ENCODE peak calls at places on chromosomes 4 and X, in four cellular contexts. M, R, D and U are unnamed samples.

GRCh38 chr4:10336471-10336870 is 120.8 kb downstream of the ZNF518B start:
- DNase-seq in M (no peak), R (no peak), D (no peak), U (no peak)

GRCh38 chrX:153507484-153508178 is 9.8 kb upstream of the ATP2B3 start:
- DNase-seq in R (no peak), D (peak), M (peak), U (peak)

GRCh38 chrX:50180073-50180940 is 20.5 kb downstream of the AKAP4 start:
- DNase-seq in M (no peak), R (no peak), D (peak), U (no peak)

GRCh38 chr4:5003918-5004317 is 15.3 kb downstream of the CYTL1 start:
- DNase-seq in M (no peak), D (no peak), R (no peak), U (no peak)

GRCh38 chr4:31114821-31115220 is 394.7 kb downstream of the PCDH7 start:
- DNase-seq in R (no peak), D (no peak), M (no peak), U (no peak)

GRCh38 chr4:77220841-77221613 is 64.0 kb downstream of the CCNG2 start:
- DNase-seq in R (no peak), M (no peak), D (no peak), U (no peak)

GRCh38 chrX:47215291-47215900 is 3.1 kb upstream of the CDK16 start:
- DNase-seq in D (no peak), M (no peak), R (no peak), U (no peak)

GRCh38 chr4:26140150-26140898 is 180.5 kb upstream of the RBPJ start:
- DNase-seq in D (peak), R (no peak), M (peak), U (peak)

GRCh38 chr4:157810137-157810774 is 362.6 kb downstream of the GASK1B start:
- DNase-seq in M (no peak), D (no peak), R (no peak), U (no peak)

GRCh38 chr4:22962186-22962786 is 269.5 kb downstream of the GBA3 start:
- DNase-seq in D (peak), R (no peak), M (no peak), U (no peak)

GRCh38 chr4:184237612-184238011 is 19.9 kb upstream of the ENPP6 start:
- DNase-seq in M (no peak), D (no peak), R (no peak), U (no peak)

GRCh38 chrX:65127804-65128203 is 151.6 kb upstream of the ZC4H2 start:
- DNase-seq in M (no peak), R (no peak), D (no peak), U (no peak)

GRCh38 chr4:79852305-79852730 is 220.7 kb downstream of the ANTXR2 start:
- DNase-seq in R (no peak), M (peak), D (peak), U (no peak)

GRCh38 chrX:134294548-134294947 is 57.6 kb downstream of the CCDC160 start:
- DNase-seq in M (no peak), R (no peak), D (peak), U (no peak)

GRCh38 chr4:82201805-82202636 is 171.8 kb downstream of the HNRNPD start:
- DNase-seq in D (peak), R (no peak), M (peak), U (no peak)

GRCh38 chr4:76765473-76766183 is 132.3 kb downstream of the SOWAHB start:
- DNase-seq in M (no peak), R (peak), D (no peak), U (no peak)

GRCh38 chr4:139692300-139693012 is 26.8 kb downstream of the MGST2 start:
- DNase-seq in M (no peak), R (no peak), D (no peak), U (no peak)

GRCh38 chrX:119685225-119686066 is 7.5 kb downstream of the SEPTIN6 start:
- DNase-seq in D (peak), R (no peak), M (no peak), U (peak)

GRCh38 chrX:55488559-55489314 is 911 bp downstream of the USP51 start:
- DNase-seq in D (peak), M (peak), R (peak), U (peak)

GRCh38 chrX:1581132-1581531 is 10.3 kb upstream of the AKAP17A start:
- DNase-seq in R (no peak), M (peak), D (peak), U (no peak)

GRCh38 chr4:46889410-46889809 is 19.6 kb downstream of the COX7B2 start:
- DNase-seq in D (no peak), M (no peak), R (no peak), U (no peak)

GRCh38 chrX:19595036-19595435 is 79.7 kb upstream of the MAP3K15 start:
- DNase-seq in R (no peak), M (no peak), D (no peak), U (no peak)

GRCh38 chrX:70479197-70479969 is 34.7 kb downstream of the DLG3 start:
- DNase-seq in M (peak), R (no peak), D (no peak), U (no peak)

GRCh38 chr4:105572296-105572695 is 19.9 kb downstream of the ARHGEF38 start:
- DNase-seq in M (no peak), D (no peak), R (no peak), U (no peak)

GRCh38 chr4:81715335-81715734 is 243.6 kb upstream of the RASGEF1B start:
- DNase-seq in M (no peak), D (no peak), R (no peak), U (no peak)

GRCh38 chrX:154738013-154738738 is 12.7 kb downstream of the GAB3 start:
- DNase-seq in M (peak), D (peak), R (no peak), U (peak)

GRCh38 chrX:45824471-45824870 is 623.8 kb upstream of the DIPK2B start:
- DNase-seq in M (no peak), R (no peak), D (peak), U (no peak)

GRCh38 chrX:37599735-37600134 is 28.3 kb downstream of the LANCL3 start:
- DNase-seq in M (no peak), D (no peak), R (no peak), U (no peak)

GRCh38 chr4:76488905-76489798 is 54.1 kb downstream of the SHROOM3 start:
- DNase-seq in D (no peak), M (no peak), R (no peak), U (no peak)

GRCh38 chrX:96182366-96182765 is 502.3 kb upstream of the DIAPH2 start:
- DNase-seq in R (no peak), D (no peak), M (peak), U (no peak)

GRCh38 chr4:128663325-128663724 is 146.2 kb upstream of the JADE1 start:
- DNase-seq in D (no peak), R (peak), M (peak), U (no peak)

GRCh38 chr4:85005865-85006377 is 39.4 kb upstream of the WDFY3 start:
- DNase-seq in R (no peak), M (no peak), D (no peak), U (no peak)

GRCh38 chr4:182749768-182750167 is 167.4 kb downstream of the DCTD start:
- DNase-seq in D (no peak), M (no peak), R (no peak), U (no peak)

GRCh38 chrX:31931225-31931624 is 859.4 kb upstream of the FTHL17 start:
- DNase-seq in D (no peak), R (no peak), M (no peak), U (no peak)

GRCh38 chr4:73436674-73437557 is 895 bp downstream of the AFP start:
- DNase-seq in D (no peak), R (no peak), M (no peak), U (no peak)

GRCh38 chr4:5960197-5960880 is 57.9 kb downstream of the C4orf50 start:
- DNase-seq in R (no peak), D (no peak), M (no peak), U (no peak)

GRCh38 chrX:128460835-128461234 is 408.6 kb upstream of the ACTRT1 start:
- DNase-seq in R (no peak), M (no peak), D (no peak), U (no peak)

GRCh38 chrX:154374361-154375155 is at the start of gene FLNA:
- DNase-seq in M (peak), D (peak), R (no peak), U (peak)

GRCh38 chr4:40909363-40909876 is 159.7 kb downstream of the NSUN7 start:
- DNase-seq in R (no peak), D (no peak), M (no peak), U (peak)

GRCh38 chr4:40912455-40913055 is 162.8 kb downstream of the NSUN7 start:
- DNase-seq in R (no peak), D (no peak), M (no peak), U (no peak)

GRCh38 chr4:40908297-40908696 is 158.5 kb downstream of the NSUN7 start:
- DNase-seq in M (peak), R (no peak), D (no peak), U (peak)

GRCh38 chr4:40910706-40911105 is 161.0 kb downstream of the NSUN7 start:
- DNase-seq in M (no peak), R (no peak), D (no peak), U (no peak)

DNA sequence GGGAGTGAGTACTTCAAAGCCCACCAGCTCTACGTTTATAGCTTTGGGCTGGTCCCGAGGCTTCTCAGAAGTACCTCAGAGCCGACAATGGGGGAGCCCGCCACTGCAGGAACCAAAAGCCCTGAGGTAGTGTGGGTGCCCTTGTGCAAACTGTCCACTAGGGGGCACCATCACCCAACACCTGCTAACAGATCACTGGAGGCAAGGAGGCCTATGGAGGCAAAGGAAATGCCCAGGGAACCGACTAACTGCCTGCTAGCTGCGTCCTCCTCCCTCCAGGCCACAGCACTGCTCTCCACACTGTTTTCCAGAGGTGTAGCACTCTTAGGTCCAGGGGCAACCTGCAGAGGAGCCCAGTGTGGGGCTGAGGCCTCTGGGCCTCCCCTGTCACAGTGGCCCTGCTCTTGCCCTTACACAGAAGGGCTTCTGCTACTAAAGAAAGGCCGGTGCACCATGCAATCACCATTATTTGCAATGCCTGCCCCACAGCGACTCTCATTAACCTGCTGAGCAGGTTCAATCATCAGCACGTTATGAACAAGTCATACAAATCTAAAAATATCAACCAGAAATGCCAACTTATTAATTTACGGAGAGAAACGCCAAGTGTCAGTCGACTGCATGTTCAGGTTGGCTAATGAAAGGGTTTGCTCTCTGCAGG is 159.1 kb downstream of the NSUN7 start:
- DNase-seq in D (peak), R (peak), M (peak), U (peak)
- TF ChIP-seq POLR2AphosphoS5 in D (no peak), R (no peak), M (no peak), U (no peak)

DNA sequence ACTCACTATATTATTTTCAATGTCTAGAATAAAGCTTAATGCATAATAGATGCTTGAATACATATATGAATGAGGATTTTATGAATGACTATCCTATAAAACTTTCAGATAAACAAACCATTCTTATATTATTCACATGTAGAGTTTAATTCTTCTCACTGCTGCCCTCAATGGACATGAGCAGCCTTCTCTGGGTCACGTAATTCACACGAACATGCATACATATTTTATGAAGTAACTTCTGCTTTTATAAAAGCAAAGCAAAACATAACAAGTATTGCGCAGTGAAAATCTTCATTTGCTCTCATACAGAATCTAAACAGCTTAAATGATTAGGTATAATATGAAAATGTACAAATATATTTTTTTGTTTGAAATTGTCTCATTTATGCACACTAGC is 116.7 kb downstream of the TMA16 start:
- DNase-seq in R (no peak), D (no peak), M (no peak), U (no peak)
- TF ChIP-seq CTCF in R (no peak), D (no peak), M (no peak), U (no peak)

GRCh38 chr4:16250665-16251365 is 24.5 kb upstream of the TAPT1 start:
- DNase-seq in R (no peak), D (no peak), M (no peak), U (no peak)
- TF ChIP-seq EP300 in R (no peak), D (no peak), M (no peak), U (no peak)

GRCh38 chr4:48130100-48130499 is 4.0 kb downstream of the TXK start:
- DNase-seq in R (no peak), M (no peak), D (no peak), U (no peak)

GRCh38 chr4:48127231-48127881 is 6.7 kb downstream of the TXK start:
- DNase-seq in D (no peak), M (no peak), R (no peak), U (no peak)

GRCh38 chr4:48126621-48127020 is 7.4 kb downstream of the TXK start:
- DNase-seq in M (no peak), R (no peak), D (peak), U (no peak)

GRCh38 chr4:48129307-48130014 is 4.6 kb downstream of the TXK start:
- DNase-seq in D (peak), M (peak), R (no peak), U (no peak)

GRCh38 chr4:48127882-48128394 is 6.1 kb downstream of the TXK start:
- DNase-seq in D (peak), M (peak), R (peak), U (no peak)
- TF ChIP-seq POLR2AphosphoS5 in D (no peak), M (no peak), R (no peak), U (no peak)

GRCh38 chr4:2536193-2537010 is at the start of gene FAM193A:
- DNase-seq in R (peak), D (peak), M (peak), U (peak)
- TF ChIP-seq CTCF in R (no peak), D (no peak), M (no peak), U (no peak)

DNA sequence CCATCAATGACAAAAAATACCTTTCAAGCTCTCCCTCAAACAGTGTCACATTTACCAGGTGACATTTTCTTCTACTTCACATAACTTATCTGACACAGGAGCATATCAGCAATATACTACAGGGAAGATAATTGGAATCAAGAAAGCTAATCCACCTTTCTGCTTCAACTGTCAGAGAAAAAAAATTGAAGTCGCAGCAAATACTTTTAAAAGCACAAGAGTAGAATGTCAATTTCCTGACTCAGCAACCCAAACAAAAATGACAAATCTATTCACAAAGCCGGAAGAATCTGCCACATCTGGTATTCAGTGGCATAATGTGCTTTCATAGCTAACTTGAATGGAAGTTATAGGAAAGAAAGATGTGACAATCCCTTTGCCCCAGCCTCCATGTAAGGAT is 36.7 kb downstream of the AGA start:
- DNase-seq in M (no peak), D (no peak), R (no peak), U (no peak)
- TF ChIP-seq EP300 in M (no peak), D (no peak), R (no peak), U (no peak)

DNA sequence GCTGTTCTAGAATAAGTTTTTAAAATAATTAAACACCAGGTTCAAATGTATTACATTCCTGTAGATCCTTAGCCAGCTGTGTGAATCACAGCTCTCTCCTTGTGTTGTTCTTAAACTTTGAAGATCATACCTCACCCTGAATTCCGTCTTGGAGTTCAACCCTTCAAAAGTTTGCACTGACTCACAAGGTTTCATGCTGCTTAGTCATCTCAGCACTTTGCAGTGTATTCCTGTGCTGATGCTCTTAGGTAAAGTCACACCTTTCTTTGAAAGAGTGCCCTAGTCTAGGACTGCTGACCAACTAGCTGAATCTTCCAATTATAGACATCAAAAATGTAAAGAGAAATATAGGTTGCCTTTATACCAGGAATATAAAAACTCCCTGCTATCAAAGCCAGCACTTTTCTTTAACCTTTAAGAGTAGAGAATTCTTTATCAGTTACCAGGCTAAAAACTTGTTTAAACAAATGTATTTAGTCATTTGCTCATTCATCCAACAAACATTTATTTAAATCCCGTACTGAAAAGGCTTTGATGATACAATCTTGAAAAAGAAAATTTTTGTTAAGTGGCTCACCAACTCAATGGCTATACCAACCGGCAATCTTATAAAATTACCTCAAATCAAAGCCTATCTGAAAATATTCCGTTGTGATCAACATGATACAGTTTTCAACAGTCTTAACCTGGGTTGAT is 169.7 kb downstream of the RAP1GDS1 start:
- DNase-seq in R (no peak), D (no peak), M (no peak), U (no peak)
- TF ChIP-seq POLR2AphosphoS5 in R (no peak), D (no peak), M (no peak), U (no peak)

GRCh38 chr4:151672996-151673395 is 87.8 kb downstream of the GATB start:
- DNase-seq in M (no peak), D (no peak), R (no peak), U (no peak)

GRCh38 chr4:151673913-151674520 is 86.8 kb downstream of the GATB start:
- DNase-seq in R (no peak), M (no peak), D (no peak), U (no peak)

GRCh38 chr4:151675366-151676060 is 85.3 kb downstream of the GATB start:
- DNase-seq in M (no peak), D (no peak), R (no peak), U (no peak)

GRCh38 chr4:151676301-151676700 is 84.5 kb downstream of the GATB start:
- DNase-seq in M (no peak), R (no peak), D (no peak), U (no peak)

DNA sequence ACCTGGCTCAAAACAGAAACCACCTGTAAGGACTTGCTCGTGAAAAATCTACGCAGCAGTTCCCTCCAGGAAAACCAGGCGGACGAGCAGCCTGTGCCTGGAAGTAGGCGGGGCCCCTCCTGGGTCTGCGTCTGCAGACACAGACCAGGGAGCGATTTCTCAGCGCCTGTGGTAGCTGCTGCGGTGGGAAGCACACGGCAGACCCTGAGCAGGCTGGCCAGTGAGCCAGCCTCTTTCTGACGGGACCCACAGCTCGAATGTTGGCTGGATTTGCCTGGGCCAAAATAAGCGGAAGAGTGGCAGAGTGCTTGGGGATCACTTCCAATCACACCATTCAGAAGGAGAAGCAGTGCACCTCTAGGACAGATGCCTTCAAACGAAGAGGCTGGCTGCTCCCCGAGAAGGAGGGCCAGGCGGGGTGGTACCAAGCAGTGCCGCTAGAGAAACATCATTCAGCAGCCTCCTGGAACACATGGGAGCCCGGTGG is 86.0 kb downstream of the GATB start:
- DNase-seq in D (no peak), R (no peak), M (peak), U (peak)
- TF ChIP-seq CTCF in D (no peak), R (no peak), M (no peak), U (no peak)

DNA sequence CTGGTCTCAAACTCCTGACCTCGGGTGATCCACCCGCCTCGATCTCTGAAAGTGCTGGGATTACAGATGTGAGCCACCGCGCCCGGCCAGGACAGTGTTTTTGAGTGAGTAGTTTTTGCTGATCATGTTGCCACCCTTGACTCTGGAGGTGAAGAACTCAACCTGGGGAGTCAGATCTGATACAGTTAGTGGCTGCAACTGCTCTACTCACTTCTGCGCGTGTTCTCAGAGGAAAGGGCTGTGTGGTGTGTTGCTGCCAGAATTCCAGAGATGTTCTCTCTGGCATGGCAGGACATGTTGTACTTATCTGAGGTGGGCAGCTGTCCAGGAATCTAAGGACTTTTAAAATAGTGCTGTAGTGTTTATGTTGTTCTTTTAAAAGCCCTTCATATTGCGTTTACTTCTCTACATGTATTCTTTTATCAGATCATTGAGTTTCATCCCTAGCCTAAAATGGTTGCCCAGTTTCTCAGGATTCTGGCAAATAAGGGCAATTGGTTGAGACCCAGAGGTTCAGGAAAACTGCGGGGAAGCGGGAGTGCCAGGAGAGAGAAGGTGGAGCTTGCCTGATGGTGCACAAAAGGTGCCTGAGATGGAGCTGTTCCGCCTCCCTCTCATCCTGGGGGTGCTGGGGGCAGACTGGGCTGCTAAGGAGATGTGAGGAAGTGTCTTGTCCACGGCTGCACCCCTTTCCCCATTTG is 97.7 kb downstream of the ARHGAP10 start:
- DNase-seq in R (no peak), D (no peak), M (peak), U (peak)
- TF ChIP-seq EP300 in R (no peak), D (no peak), M (peak), U (peak)